ENCODE peak calls at places on chromosomes 3 and 15, in four cellular contexts. L is A549, F is K562, N is suprapubic skin. S is an unnamed sample. For H3K4me1, the result is how much of the 10 kb centered on the place peaks cover.

GRCh38 chr3:53696401-53697172 is 149.6 kb downstream of the CHDH start:
- DNase-seq in L (no peak), N (no peak), F (no peak), S (no peak)

GRCh38 chr3:66824450-66824849 is 173.7 kb upstream of the KBTBD8 start:
- DNase-seq in L (no peak), F (no peak), N (no peak), S (no peak)

GRCh38 chr3:190070623-190071347 is 49.9 kb downstream of the P3H2 start:
- DNase-seq in F (no peak), N (no peak), L (no peak), S (no peak)

GRCh38 chr3:87298111-87298718 is 21.8 kb upstream of the POU1F1 start:
- DNase-seq in F (peak), N (no peak), L (peak), S (no peak)

GRCh38 chr15:42335074-42335473 is 24.2 kb upstream of the CAPN3 start:
- DNase-seq in N (no peak), F (no peak), L (no peak), S (no peak)

GRCh38 chr3:25783661-25784512 is 644 bp upstream of the NGLY1 start:
- DNase-seq in L (peak), N (peak), F (peak), S (peak)

GRCh38 chr3:137642305-137642704 is 121.8 kb upstream of the SOX14 start:
- DNase-seq in N (no peak), L (no peak), F (no peak), S (no peak)

GRCh38 chr3:195258449-195259145 is 12.4 kb downstream of the XXYLT1 start:
- DNase-seq in F (no peak), L (no peak), N (no peak), S (no peak)

GRCh38 chr3:120393252-120393651 is 44.1 kb upstream of the LRRC58 start:
- DNase-seq in N (no peak), F (no peak), L (no peak), S (no peak)

GRCh38 chr3:9497821-9498565 is 55.6 kb downstream of the LHFPL4 start:
- DNase-seq in N (no peak), L (no peak), F (no peak), S (no peak)

GRCh38 chr3:14587733-14588360 is 47.7 kb upstream of the GRIP2 start:
- DNase-seq in F (no peak), N (no peak), L (peak), S (no peak)

GRCh38 chr15:80803580-80804525 is 24.7 kb downstream of the CEMIP start:
- DNase-seq in F (no peak), L (no peak), N (no peak), S (no peak)

GRCh38 chr15:78054971-78055370 is 22.5 kb downstream of the TBC1D2B start:
- DNase-seq in F (no peak), N (no peak), L (no peak), S (no peak)

GRCh38 chr3:105365171-105365535 is 1.6 kb upstream of the ALCAM start:
- DNase-seq in L (no peak), N (no peak), F (no peak), S (no peak)

GRCh38 chr3:105366302-105367062 is at the start of gene ALCAM:
- DNase-seq in F (peak), N (peak), L (peak), S (peak)

GRCh38 chr3:105367063-105367405 is 325 bp downstream of the ALCAM start:
- DNase-seq in L (peak), N (peak), F (no peak), S (peak)

GRCh38 chr3:105364113-105364512 is 2.6 kb upstream of the ALCAM start:
- DNase-seq in N (no peak), F (no peak), L (no peak), S (no peak)

GRCh38 chr3:105365536-105366301 is 990 bp upstream of the ALCAM start:
- DNase-seq in L (peak), N (peak), F (no peak), S (peak)
- H3K4me1 ChIP-seq in L (under half), N (under half), F (under half), S (under half)

GRCh38 chr3:100645913-100646312 is 36.5 kb downstream of the ADGRG7 start:
- DNase-seq in L (no peak), F (no peak), N (no peak), S (no peak)

GRCh38 chr3:100640633-100641032 is 31.2 kb downstream of the ADGRG7 start:
- DNase-seq in N (no peak), F (no peak), L (no peak), S (no peak)

GRCh38 chr3:100647171-100647570 is 37.8 kb downstream of the ADGRG7 start:
- DNase-seq in N (no peak), F (no peak), L (no peak), S (no peak)

GRCh38 chr3:100637197-100637631 is 27.8 kb downstream of the ADGRG7 start:
- DNase-seq in N (no peak), L (no peak), F (no peak), S (no peak)

GRCh38 chr3:100641471-100642032 is 32.2 kb downstream of the ADGRG7 start:
- DNase-seq in F (no peak), N (no peak), L (no peak), S (no peak)
- TF ChIP-seq EP300 in F (no peak), N (no peak), L (no peak), S (no peak)

DNA sequence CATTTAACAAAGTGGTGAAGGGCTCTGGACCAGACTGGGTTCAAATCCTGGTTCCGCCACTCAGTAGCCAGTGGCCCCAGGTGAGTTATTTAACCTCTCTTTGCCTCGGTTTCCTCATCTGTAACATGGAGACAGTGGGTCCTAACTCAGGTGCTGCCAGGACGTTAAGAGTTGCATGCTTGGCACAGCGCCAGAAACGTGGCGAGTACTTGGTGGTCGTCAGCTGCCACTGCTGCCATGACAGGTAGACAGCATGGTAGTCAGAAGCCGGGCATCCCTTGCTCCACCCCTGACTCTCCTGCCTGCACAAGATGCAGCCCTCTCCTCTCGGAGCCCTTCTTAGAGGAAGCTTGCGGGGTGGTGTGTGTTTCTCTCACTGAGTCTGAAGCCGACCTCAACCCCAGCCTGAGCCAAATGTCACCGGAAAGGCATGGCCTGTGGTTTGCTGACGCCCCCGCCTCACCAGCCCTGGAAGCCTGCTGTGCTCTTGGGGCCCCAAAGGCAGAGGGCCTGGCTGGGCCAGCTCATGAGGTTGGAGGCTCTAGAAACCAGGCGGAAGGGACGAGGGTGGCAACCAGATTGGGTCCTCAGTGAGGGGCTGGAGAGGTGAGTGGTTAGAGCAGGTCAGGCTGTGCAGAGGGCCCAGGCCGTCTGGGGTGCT is 160.8 kb upstream of the TLE3 start:
- DNase-seq in F (no peak), N (no peak), L (no peak), S (no peak)
- H3K4me3 ChIP-seq in F (no peak), N (no peak), L (no peak), S (no peak)

GRCh38 chr3:107621465-107621864 is 98.7 kb downstream of the BBX start:
- DNase-seq in L (no peak), N (no peak), F (no peak), S (no peak)

GRCh38 chr3:107620534-107620933 is 97.8 kb downstream of the BBX start:
- DNase-seq in N (no peak), F (no peak), L (no peak), S (no peak)

GRCh38 chr3:107619549-107619948 is 96.8 kb downstream of the BBX start:
- DNase-seq in L (no peak), F (no peak), N (no peak), S (no peak)
- H3K4me1 ChIP-seq in L (under half), F (under half), N (under half), S (under half)

S was measured in stomach.